ENCODE peak calls at places on chromosomes 7 and 10, in five cellular contexts. One of them, this sample, is unnamed.

GRCh38 chr7:17689361-17689760 is 250.9 kb downstream of the SNX13 start:
- DNase-seq in H1: no peak
- DNase-seq in IMR-90: no peak
- DNase-seq in neuronal stem cell: no peak
- DNase-seq in H9: no peak
- DNase-seq in this sample: no peak

GRCh38 chr7:20596653-20597052 is 18.8 kb upstream of the ABCB5 start:
- DNase-seq in H1: no peak
- DNase-seq in IMR-90: peak; percentile 88
- DNase-seq in neuronal stem cell: no peak
- DNase-seq in H9: no peak
- DNase-seq in this sample: no peak

GRCh38 chr7:95899919-95900513 is 127.7 kb downstream of the DYNC1I1 start:
- DNase-seq in H1: no peak
- DNase-seq in IMR-90: no peak
- DNase-seq in neuronal stem cell: no peak
- DNase-seq in H9: peak; percentile 55
- DNase-seq in this sample: peak; percentile 55

GRCh38 chr7:150476819-150477631 is 26.6 kb downstream of the GIMAP8 start:
- DNase-seq in H1: no peak
- DNase-seq in IMR-90: no peak
- DNase-seq in neuronal stem cell: no peak
- DNase-seq in H9: no peak
- DNase-seq in this sample: no peak

GRCh38 chr10:21626457-21627161 is 92.6 kb downstream of the MLLT10 start:
- DNase-seq in H1: no peak
- DNase-seq in IMR-90: peak; percentile 40
- DNase-seq in neuronal stem cell: no peak
- DNase-seq in H9: no peak
- DNase-seq in this sample: no peak

GRCh38 chr10:35598379-35598778 is 6.8 kb upstream of the GJD4 start:
- DNase-seq in H1: no peak
- DNase-seq in IMR-90: no peak
- DNase-seq in neuronal stem cell: no peak
- DNase-seq in H9: no peak
- DNase-seq in this sample: peak; percentile 24

GRCh38 chr7:154873722-154874121 is 129.2 kb downstream of the PAXIP1 start:
- DNase-seq in H1: no peak
- DNase-seq in IMR-90: no peak
- DNase-seq in neuronal stem cell: no peak
- DNase-seq in H9: no peak
- DNase-seq in this sample: no peak

GRCh38 chr7:2926898-2927405 is 82.8 kb upstream of the GNA12 start:
- DNase-seq in H1: no peak
- DNase-seq in IMR-90: no peak
- DNase-seq in neuronal stem cell: no peak
- DNase-seq in H9: peak; percentile 19
- DNase-seq in this sample: no peak

GRCh38 chr7:2002561-2003450 is 229.9 kb downstream of the MAD1L1 start:
- DNase-seq in H1: no peak
- DNase-seq in IMR-90: no peak
- DNase-seq in neuronal stem cell: no peak
- DNase-seq in H9: peak; percentile 19
- DNase-seq in this sample: no peak

GRCh38 chr7:93202594-93203273 is 23.5 kb downstream of the HEPACAM2 start:
- DNase-seq in H1: no peak
- DNase-seq in IMR-90: no peak
- DNase-seq in neuronal stem cell: no peak
- DNase-seq in H9: no peak
- DNase-seq in this sample: no peak

GRCh38 chr10:88759366-88760101 is at the start of gene LIPN:
- DNase-seq in H1: no peak
- DNase-seq in IMR-90: no peak
- DNase-seq in neuronal stem cell: no peak
- DNase-seq in H9: no peak
- DNase-seq in this sample: no peak

GRCh38 chr10:125523347-125523746 is 159.6 kb downstream of the TEX36 start:
- DNase-seq in H1: no peak
- DNase-seq in IMR-90: no peak
- DNase-seq in neuronal stem cell: no peak
- DNase-seq in H9: no peak
- DNase-seq in this sample: no peak

GRCh38 chr7:5430612-5430947 is 6.9 kb upstream of the TNRC18 start:
- DNase-seq in H1: no peak
- DNase-seq in IMR-90: no peak
- DNase-seq in neuronal stem cell: no peak
- DNase-seq in H9: no peak
- DNase-seq in this sample: no peak

GRCh38 chr10:22365644-22366565 is 20.6 kb downstream of the SPAG6 start:
- DNase-seq in H1: no peak
- DNase-seq in IMR-90: no peak
- DNase-seq in neuronal stem cell: no peak
- DNase-seq in H9: no peak
- DNase-seq in this sample: no peak

GRCh38 chr7:2760098-2760889 is 72.3 kb downstream of the AMZ1 start:
- DNase-seq in H1: no peak
- DNase-seq in IMR-90: peak; percentile 54
- DNase-seq in neuronal stem cell: peak; percentile 21
- DNase-seq in H9: peak; percentile 67
- DNase-seq in this sample: peak; percentile 91

GRCh38 chr7:42014625-42015412 is 222.2 kb downstream of the GLI3 start:
- DNase-seq in H1: peak; percentile 86
- DNase-seq in IMR-90: peak; percentile 54
- DNase-seq in neuronal stem cell: peak; percentile 14
- DNase-seq in H9: peak; percentile 76
- DNase-seq in this sample: peak; percentile 83

GRCh38 chr7:103524042-103524907 is 78.3 kb upstream of the SLC26A5 start:
- DNase-seq in H1: no peak
- DNase-seq in IMR-90: peak; percentile 68
- DNase-seq in neuronal stem cell: peak; percentile 29
- DNase-seq in H9: no peak
- DNase-seq in this sample: peak; percentile 51

DNA sequence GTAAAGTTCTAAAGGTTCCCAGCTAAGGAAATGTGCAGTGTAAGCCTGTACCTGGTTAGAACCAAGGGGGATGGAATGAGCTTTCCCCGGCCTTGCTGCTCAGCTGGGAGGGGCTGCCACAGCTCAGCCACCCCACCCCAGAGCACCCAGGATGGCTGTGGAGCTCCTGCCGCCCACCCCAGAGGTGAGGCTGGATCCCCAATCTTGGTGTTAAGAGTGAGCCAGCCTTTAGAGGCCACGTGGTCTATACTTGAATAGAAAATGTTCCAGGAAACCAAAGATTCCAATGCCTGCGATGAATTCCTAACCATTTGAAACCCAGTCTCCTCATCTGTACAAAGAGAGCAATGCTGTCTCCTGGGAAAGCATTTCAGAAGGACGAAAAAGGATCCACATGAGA is 16.5 kb downstream of the DIP2C start:
- DNase-seq in H1: no peak
- DNase-seq in IMR-90: no peak
- DNase-seq in neuronal stem cell: no peak
- DNase-seq in H9: no peak
- DNase-seq in this sample: no peak
- H3K23ac ChIP-seq in H1: no peak overlapping the region
- H3K23ac ChIP-seq in IMR-90: no peak overlapping the region
- H3K23ac ChIP-seq in neuronal stem cell: peak overlapping the region; percentile 7
- H3K23ac ChIP-seq in H9: no peak overlapping the region
- H3K23ac ChIP-seq in this sample: no peak overlapping the region

GRCh38 chr7:6447589-6448210 is at the start of gene DAGLB:
- DNase-seq in H1: peak; percentile 96
- DNase-seq in IMR-90: peak; percentile 88
- DNase-seq in neuronal stem cell: peak; percentile 96
- DNase-seq in H9: peak; percentile 92
- DNase-seq in this sample: peak; percentile 94
- H2BK15ac ChIP-seq in H1: peak within 1 kb of the TSS; percentile 72
- H2BK15ac ChIP-seq in IMR-90: peak within 1 kb of the TSS; percentile 31
- H2BK15ac ChIP-seq in neuronal stem cell: no peak within 1 kb of the TSS
- H2BK15ac ChIP-seq in H9: no peak within 1 kb of the TSS
- H2BK15ac ChIP-seq in this sample: no peak within 1 kb of the TSS

DNA sequence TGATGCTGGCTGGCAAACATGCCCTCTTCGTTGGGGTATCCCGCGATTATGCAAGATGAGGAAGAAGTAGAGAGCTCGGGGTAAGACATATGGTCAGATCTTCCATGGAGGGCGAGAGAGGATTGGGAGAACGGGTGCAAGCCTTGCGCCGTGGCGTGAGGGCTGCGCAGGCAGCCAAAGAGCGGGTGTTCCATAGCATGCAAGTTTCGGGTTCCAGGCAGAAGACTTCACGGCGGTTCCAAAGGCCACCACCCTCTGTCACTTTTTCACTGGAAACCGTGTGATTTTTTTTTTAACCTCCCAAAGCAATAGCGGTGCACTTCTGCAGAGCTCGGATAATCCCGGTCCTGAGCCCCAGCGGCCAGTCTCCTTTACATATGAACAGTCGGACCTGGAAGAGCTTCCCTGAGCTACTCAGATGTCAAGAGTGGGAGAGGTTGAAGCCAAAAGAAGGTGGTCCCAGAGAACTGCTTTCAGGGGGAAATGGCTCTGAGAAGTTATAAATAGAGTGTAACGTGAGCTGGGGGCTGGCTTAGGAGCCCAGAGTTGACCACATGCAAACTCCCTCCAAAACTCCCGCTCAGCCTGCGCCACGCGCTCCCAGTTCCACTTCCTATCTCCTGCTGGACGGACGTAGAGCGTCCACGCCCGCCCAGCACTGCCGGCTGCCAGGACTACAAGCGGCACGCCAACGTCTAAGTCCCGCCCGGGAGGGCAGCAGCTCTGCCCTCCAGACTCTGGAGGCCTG is at the start of gene MEOX2:
- DNase-seq in H1: peak; percentile 63
- DNase-seq in IMR-90: peak; percentile 7
- DNase-seq in neuronal stem cell: peak; percentile 44
- DNase-seq in H9: peak; percentile 52
- DNase-seq in this sample: peak; percentile 46
- H3K23ac ChIP-seq in H1: no peak within 1 kb of the TSS
- H3K23ac ChIP-seq in IMR-90: peak within 1 kb of the TSS; percentile 27
- H3K23ac ChIP-seq in neuronal stem cell: no peak within 1 kb of the TSS
- H3K23ac ChIP-seq in H9: no peak within 1 kb of the TSS
- H3K23ac ChIP-seq in this sample: no peak within 1 kb of the TSS

GRCh38 chr7:30750010-30750409 is 1.9 kb upstream of the INMT start:
- DNase-seq in H1: no peak
- DNase-seq in IMR-90: no peak
- DNase-seq in neuronal stem cell: no peak
- DNase-seq in H9: no peak
- DNase-seq in this sample: no peak
- H2BK15ac ChIP-seq in H1: no peak overlapping the region
- H2BK15ac ChIP-seq in IMR-90: peak overlapping the region; percentile 90
- H2BK15ac ChIP-seq in neuronal stem cell: no peak overlapping the region
- H2BK15ac ChIP-seq in H9: no peak overlapping the region
- H2BK15ac ChIP-seq in this sample: no peak overlapping the region